ENCODE peak calls at places on chromosomes 13 and 19, in seven cellular contexts. P, Y, S, I, K, Q and L are unnamed samples.

GRCh38 chr13:47934371-47934770 is 66.7 kb downstream of the SUCLA2 start:
- DNase-seq in P (no peak), Q (no peak), Y (no peak), S (no peak), K (no peak), I (no peak), L (no peak)

GRCh38 chr13:75445717-75446529 is 36.0 kb downstream of the TBC1D4 start:
- DNase-seq in I (no peak), S (no peak), K (no peak), Y (no peak), P (no peak), Q (no peak), L (no peak)

GRCh38 chr13:25733061-25733491 is 318.7 kb downstream of the SHISA2 start:
- DNase-seq in I (no peak), S (no peak), Q (no peak), P (no peak), Y (no peak), K (no peak), L (no peak)

GRCh38 chr19:4717191-4717965 is 6.3 kb downstream of the DPP9 start:
- DNase-seq in Q (no peak), Y (no peak), K (no peak), I (no peak), S (no peak), P (no peak), L (no peak)

GRCh38 chr19:44574201-44574950 is 39.0 kb upstream of the IGSF23 start:
- DNase-seq in K (no peak), S (no peak), P (no peak), I (no peak), Y (no peak), Q (no peak), L (no peak)

GRCh38 chr13:109249780-109250528 is 536.4 kb downstream of the IRS2 start:
- DNase-seq in I (no peak), S (no peak), K (no peak), Q (no peak), Y (no peak), P (no peak), L (no peak)

GRCh38 chr19:55345818-55346724 is 6.4 kb downstream of the KMT5C start:
- DNase-seq in K (no peak), Q (no peak), I (no peak), S (no peak), P (no peak), Y (no peak), L (no peak)

GRCh38 chr13:95862401-95862800 is 185.5 kb downstream of the DNAJC3 start:
- DNase-seq in S (no peak), K (no peak), Q (no peak), I (no peak), Y (no peak), P (no peak), L (no peak)

GRCh38 chr13:97434417-97435296 is 688 bp downstream of the RAP2A start:
- DNase-seq in I (peak; percentile 38), Y (no peak), S (peak; percentile 50), Q (peak; percentile 76), K (peak; percentile 26), P (no peak), L (peak; percentile 51)

GRCh38 chr19:58586131-58586765 is 13.1 kb upstream of the MZF1 start:
- DNase-seq in I (no peak), Y (no peak), S (no peak), P (no peak), K (no peak), Q (no peak), L (no peak)

GRCh38 chr19:42442833-42443232 is at the start of gene CXCL17:
- DNase-seq in I (no peak), K (no peak), P (no peak), S (no peak), Y (no peak), Q (no peak), L (no peak)

GRCh38 chr13:99859178-99860177 is 112.1 kb downstream of the ZIC5 start:
- DNase-seq in Q (peak; percentile 22), K (no peak), I (peak; percentile 22), P (no peak), Y (no peak), S (no peak), L (peak; percentile 53)

GRCh38 chr19:1574763-1575162 is 6.6 kb upstream of the MEX3D start:
- DNase-seq in Q (no peak), I (no peak), S (no peak), K (no peak), Y (no peak), P (no peak), L (no peak)

GRCh38 chr13:51276684-51277083 is 54.5 kb downstream of the FAM124A start:
- DNase-seq in Y (no peak), P (no peak), S (no peak), K (no peak), I (no peak), Q (no peak), L (no peak)

GRCh38 chr19:7647156-7647555 is 10.2 kb downstream of the STXBP2 start:
- DNase-seq in I (no peak), P (no peak), S (no peak), K (no peak), Y (no peak), Q (no peak), L (no peak)

GRCh38 chr13:44951184-44951583 is 38.1 kb downstream of the NUFIP1 start:
- DNase-seq in Q (no peak), Y (no peak), K (no peak), P (no peak), I (no peak), S (no peak), L (no peak)

GRCh38 chr13:77139311-77139710 is 112.4 kb upstream of the FBXL3 start:
- DNase-seq in K (no peak), P (no peak), S (no peak), I (no peak), Q (no peak), Y (no peak), L (no peak)

GRCh38 chr19:49930483-49931011 is 1.2 kb upstream of the NUP62 start:
- DNase-seq in P (no peak), S (no peak), K (peak; percentile 59), Y (no peak), I (peak; percentile 13), Q (no peak), L (peak; percentile 26)

GRCh38 chr19:16326401-16327130 is 1.9 kb downstream of the KLF2 start:
- DNase-seq in Y (no peak), K (no peak), P (peak; percentile 39), I (peak; percentile 69), Q (peak; percentile 56), S (no peak), L (peak; percentile 65)

GRCh38 chr19:3071764-3072163 is 9.5 kb upstream of the TLE5 start:
- DNase-seq in S (no peak), P (no peak), Y (no peak), Q (no peak), I (no peak), K (no peak), L (no peak)

GRCh38 chr19:2540646-2541454 is 64.9 kb downstream of the GADD45B start:
- DNase-seq in S (no peak), Y (no peak), K (peak; percentile 89), Q (no peak), I (no peak), P (no peak), L (no peak)

GRCh38 chr13:41919031-41919740 is 41.7 kb downstream of the VWA8 start:
- DNase-seq in I (no peak), K (peak; percentile 54), Q (no peak), S (no peak), Y (no peak), P (no peak), L (no peak)

GRCh38 chr13:29886446-29886845 is 36.0 kb upstream of the UBL3 start:
- DNase-seq in Y (no peak), P (no peak), K (no peak), S (no peak), Q (no peak), I (no peak), L (peak; percentile 24)